ENCODE peak calls at places on chromosome 21, in four cellular contexts. X is psoas muscle, V is astrocyte, L is GM23248. W is an unnamed sample. For H3K4me1, the result is how much of the 10 kb centered on the place peaks cover.

GRCh38 chr21:33751533-33751932 is 109.2 kb downstream of the ITSN1 start:
- DNase-seq in X (no peak), V (no peak), L (no peak), W (no peak)

GRCh38 chr21:44870748-44871495 is 2.6 kb downstream of the PTTG1IP start:
- DNase-seq in X (peak), V (peak), L (no peak), W (peak)

GRCh38 chr21:44253832-44254700 is 7.6 kb downstream of the DNMT3L start:
- DNase-seq in X (peak), V (no peak), L (no peak), W (peak)

GRCh38 chr21:41175080-41175479 is 7.1 kb downstream of the BACE2 start:
- DNase-seq in X (no peak), V (no peak), L (no peak), W (no peak)

GRCh38 chr21:45164124-45164511 is 89.7 kb downstream of the ADARB1 start:
- DNase-seq in X (peak), V (no peak), L (no peak), W (no peak)

GRCh38 chr21:45613396-45613795 is 30.1 kb upstream of the PCBP3 start:
- DNase-seq in X (no peak), V (no peak), L (no peak), W (no peak)

GRCh38 chr21:42419845-42420244 is 16.1 kb downstream of the UBASH3A start:
- DNase-seq in X (no peak), V (no peak), L (no peak), W (no peak)

GRCh38 chr21:33549848-33550771 is 7.3 kb downstream of the SON start:
- DNase-seq in X (no peak), V (no peak), L (no peak), W (no peak)

GRCh38 chr21:10272216-10272615 is 249.2 kb upstream of the TPTE start:
- DNase-seq in X (peak), V (no peak), L (peak), W (no peak)

GRCh38 chr21:46418265-46418946 is 40.3 kb upstream of the DIP2A start:
- DNase-seq in X (peak), V (no peak), L (no peak), W (no peak)

GRCh38 chr21:44596068-44596725 is 3.9 kb upstream of the KRTAP10-6 start:
- DNase-seq in X (no peak), V (peak), L (peak), W (no peak)

GRCh38 chr21:39867198-39867650 is at the start of gene PCP4:
- DNase-seq in X (no peak), V (no peak), L (peak), W (peak)

GRCh38 chr21:36254106-36254941 is 65.7 kb upstream of the MORC3 start:
- DNase-seq in X (no peak), V (no peak), L (no peak), W (no peak)

DNA sequence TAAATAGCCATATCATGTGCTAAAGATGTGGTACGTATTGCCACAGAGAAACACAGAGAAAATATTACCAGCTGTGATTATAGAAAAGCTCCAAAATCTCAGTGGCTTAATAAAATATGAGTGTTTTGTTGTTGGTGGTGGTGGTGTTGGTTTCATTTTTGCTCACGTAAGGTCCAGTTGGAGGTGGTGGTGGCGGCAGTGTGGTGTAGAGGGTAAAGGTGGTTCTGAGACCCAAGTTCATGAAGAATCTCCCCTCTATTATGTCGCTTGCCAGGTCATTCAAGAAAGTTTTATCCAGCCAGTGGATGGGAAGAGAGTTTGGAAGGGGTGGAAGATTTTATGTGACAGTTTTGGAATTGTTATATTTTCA is 217.6 kb upstream of the SAMSN1 start:
- DNase-seq in X (no peak), V (no peak), L (no peak), W (no peak)
- H3K4me3 ChIP-seq in X (no peak), V (no peak), L (no peak), W (no peak)

GRCh38 chr21:34923626-34924025 is 125.5 kb downstream of the RUNX1 start:
- DNase-seq in X (no peak), V (no peak), L (no peak), W (no peak)

GRCh38 chr21:34925597-34925996 is 123.5 kb downstream of the RUNX1 start:
- DNase-seq in X (no peak), V (no peak), L (no peak), W (no peak)

GRCh38 chr21:34923202-34923601 is 125.9 kb downstream of the RUNX1 start:
- DNase-seq in X (no peak), V (no peak), L (no peak), W (no peak)

GRCh38 chr21:34924194-34924593 is 124.9 kb downstream of the RUNX1 start:
- DNase-seq in X (no peak), V (no peak), L (no peak), W (no peak)

DNA sequence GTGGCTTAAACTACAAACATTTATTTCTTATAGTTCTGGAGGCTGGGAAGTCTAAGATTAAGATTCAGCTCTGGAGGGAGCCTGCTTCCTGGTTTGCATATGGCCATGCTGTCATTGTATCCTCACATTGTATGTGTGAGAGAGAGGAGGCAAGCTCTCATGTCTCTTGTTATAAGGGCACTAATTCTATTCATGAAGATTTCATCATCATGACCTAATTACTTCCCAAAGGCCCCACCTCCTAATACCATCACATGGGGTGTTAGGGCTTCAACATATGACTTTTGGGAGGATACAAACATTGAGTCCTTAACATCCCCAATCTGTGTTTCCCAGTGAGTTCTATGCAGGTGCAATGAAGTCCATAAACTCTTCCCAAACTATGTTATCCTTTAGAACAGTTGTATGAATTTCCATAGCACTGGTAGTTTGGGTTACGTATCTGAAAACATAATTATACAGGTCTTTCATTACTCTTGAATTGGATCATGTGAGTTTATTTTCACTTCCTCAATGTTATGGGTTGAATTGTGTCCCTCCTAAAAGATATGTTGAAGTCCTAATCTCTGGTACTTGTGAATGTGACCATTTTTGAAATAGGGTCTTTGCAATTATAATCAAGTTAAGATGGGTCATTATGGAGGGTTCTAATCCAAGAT is 124.2 kb downstream of the RUNX1 start:
- DNase-seq in X (no peak), V (no peak), L (no peak), W (no peak)
- H3K4me1 ChIP-seq in X (under half), V (under half), L (under half), W (under half)

DNA sequence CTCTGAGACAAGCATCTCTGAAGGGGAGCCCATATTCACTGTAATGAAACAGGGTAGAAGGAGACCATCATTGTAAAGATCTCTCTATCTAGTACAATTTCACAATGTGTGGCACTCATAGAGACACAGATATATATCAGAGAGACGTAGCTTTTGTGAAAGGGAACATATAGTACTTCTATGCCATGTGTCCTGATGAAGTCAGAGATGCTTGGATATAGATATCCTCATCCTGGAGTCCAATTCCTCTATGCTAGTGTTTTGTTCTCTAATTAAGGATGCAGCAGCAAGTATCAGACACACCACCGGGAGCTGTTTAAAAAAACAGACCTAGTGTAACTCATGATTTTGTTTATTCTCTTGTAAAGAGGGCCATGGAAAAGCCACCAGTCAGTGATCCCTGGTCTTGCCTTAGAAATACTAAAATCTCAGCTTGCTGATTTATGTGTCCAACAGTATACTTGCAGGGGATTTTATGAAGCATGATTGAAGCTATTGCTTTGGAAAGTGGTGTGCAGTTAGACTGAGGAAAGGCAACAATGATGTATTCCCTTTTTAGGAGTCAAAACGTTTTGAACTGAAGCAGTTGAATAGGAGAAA is 2.5 kb downstream of the NCAM2 start:
- DNase-seq in X (no peak), V (no peak), L (no peak), W (no peak)
- H3K4me3 ChIP-seq in X (no peak), V (peak), L (no peak), W (no peak)

GRCh38 chr21:31870472-31870871 is 2.3 kb upstream of the HUNK start:
- DNase-seq in X (no peak), V (no peak), L (no peak), W (no peak)

GRCh38 chr21:31862078-31862477 is 10.7 kb upstream of the HUNK start:
- DNase-seq in X (no peak), V (no peak), L (no peak), W (no peak)

GRCh38 chr21:31860851-31861250 is 12.0 kb upstream of the HUNK start:
- DNase-seq in X (no peak), V (no peak), L (no peak), W (no peak)

GRCh38 chr21:31865429-31865970 is 7.3 kb upstream of the HUNK start:
- DNase-seq in X (no peak), V (no peak), L (no peak), W (no peak)

DNA sequence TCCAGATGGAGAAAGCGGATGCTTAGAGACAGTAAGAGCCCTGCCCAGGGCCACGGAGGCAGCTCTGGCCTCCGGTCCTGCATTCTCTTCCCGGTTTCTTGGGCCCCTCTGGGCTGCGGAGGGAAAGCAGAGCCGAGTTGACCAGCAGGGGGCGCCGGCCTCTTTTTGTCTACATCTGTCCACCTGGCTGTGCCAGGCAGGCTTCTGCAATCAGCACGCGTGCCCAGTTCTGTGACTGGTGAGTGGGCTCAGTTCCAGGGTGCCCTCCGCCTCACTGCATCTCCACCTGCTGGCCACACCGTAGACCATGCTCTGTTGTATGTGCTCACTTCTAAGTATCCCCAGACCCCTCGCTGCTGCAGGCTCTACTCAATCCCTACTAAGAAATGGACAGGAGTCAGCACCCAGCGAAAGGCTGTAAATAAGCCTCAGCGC is 6.7 kb upstream of the HUNK start:
- DNase-seq in X (peak), V (peak), L (peak), W (peak)
- H3K4me1 ChIP-seq in X (under half), V (under half), L (under half), W (under half)

GRCh38 chr21:37463083-37463780 is 96.7 kb downstream of the DYRK1A start:
- DNase-seq in X (no peak), V (peak), L (peak), W (no peak)
- H3K4me3 ChIP-seq in X (peak), V (peak), L (peak), W (no peak)

DNA sequence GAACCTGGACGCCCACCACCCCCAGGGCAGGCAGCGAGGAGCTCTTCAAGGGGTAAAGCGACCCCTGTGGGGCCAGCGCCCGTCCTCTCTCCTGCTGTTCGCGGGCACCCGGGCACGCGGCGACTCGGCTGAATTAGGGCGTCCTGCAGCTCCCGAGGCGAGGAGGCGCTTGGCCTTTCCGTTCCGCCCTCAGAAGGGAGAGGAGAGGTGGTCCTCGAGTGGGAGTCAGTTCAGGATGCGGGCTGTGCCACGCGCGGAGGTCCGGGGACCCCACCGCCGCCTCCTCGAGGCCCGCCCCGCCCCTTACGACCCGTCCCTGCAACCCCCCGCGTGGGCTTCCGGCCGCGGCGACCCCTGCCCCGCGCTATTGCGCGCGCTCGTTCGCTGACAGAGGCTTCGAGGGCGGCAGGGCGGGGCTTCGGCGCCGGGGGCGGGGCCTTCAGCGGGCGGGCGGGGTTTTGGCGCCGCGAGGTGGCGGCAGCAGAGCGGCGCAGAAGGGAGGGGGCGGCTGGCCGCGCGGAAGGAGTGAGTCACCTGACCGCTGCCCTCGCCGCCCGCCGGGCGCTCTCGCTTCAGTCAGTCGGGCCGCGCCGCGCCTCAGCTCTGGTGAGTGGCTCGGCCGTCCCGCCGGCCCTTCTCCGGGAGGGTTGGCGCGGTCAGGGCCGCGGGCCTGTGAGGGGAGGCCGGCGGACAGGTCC is at the start of gene BACH1:
- DNase-seq in X (peak), V (peak), L (peak), W (peak)
- H3K4me1 ChIP-seq in X (under half), V (under half), L (under half), W (under half)

GRCh38 chr21:32412162-32412997 is at the start of gene EVA1C:
- DNase-seq in X (peak), V (no peak), L (peak), W (peak)

GRCh38 chr21:32412998-32413504 is 545 bp downstream of the EVA1C start:
- DNase-seq in X (peak), V (no peak), L (no peak), W (peak)

GRCh38 chr21:32410291-32410690 is 2.2 kb upstream of the EVA1C start:
- DNase-seq in X (no peak), V (no peak), L (no peak), W (no peak)

GRCh38 chr21:32411366-32412161 is 942 bp upstream of the EVA1C start:
- DNase-seq in X (peak), V (peak), L (peak), W (peak)

GRCh38 chr21:32410916-32411315 is 1.6 kb upstream of the EVA1C start:
- DNase-seq in X (no peak), V (no peak), L (no peak), W (no peak)
- H3K4me3 ChIP-seq in X (peak), V (peak), L (peak), W (no peak)

DNA sequence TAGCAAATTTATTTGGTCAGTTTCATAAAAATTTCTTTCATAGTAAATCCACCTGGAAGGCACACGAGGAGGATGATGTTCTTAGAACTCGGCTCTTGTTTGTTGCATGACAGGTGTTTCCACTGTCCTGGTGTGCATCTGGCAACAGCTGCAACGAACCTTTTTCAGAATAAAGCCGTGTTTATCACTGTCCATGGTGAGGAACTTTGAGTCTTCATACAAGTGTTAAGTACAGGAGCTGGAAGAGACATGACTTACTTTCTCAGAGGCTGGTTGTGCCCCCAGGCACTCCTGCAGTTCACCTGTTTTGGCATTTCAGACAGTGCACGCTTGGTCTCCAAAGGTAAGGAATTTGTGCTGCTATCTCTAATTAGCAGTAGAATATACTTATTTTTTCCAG is 97.1 kb downstream of the ADAMTS1 start:
- DNase-seq in X (no peak), V (no peak), L (no peak), W (no peak)
- H3K4me1 ChIP-seq in X (under half), V (under half), L (under half), W (under half)

DNA sequence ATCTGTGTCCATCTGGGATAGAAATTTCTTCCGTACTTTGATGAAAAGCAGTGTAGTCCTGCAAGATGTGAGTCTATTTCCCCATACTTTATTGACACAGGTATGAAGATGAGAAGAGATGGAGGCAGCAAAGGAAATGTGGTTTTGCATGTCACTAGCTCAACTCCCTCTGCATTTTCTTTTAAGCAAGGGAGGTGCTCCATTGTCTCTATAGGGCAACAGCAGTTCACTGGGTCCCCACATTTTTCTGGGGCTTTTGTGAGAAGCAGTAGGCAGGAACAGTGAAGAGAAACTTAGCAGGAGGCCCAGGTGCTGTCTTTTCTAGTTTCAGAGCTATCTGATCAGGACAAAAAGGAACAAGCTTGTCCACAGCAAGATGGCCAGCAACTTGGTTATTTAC is 37.1 kb downstream of the C21orf91 start:
- DNase-seq in X (no peak), V (no peak), L (no peak), W (no peak)
- H3K4me3 ChIP-seq in X (no peak), V (no peak), L (no peak), W (no peak)

W was measured in adrenal gland.